ENCODE peak calls at places on chromosomes 12 and 14, in ten cellular contexts. E is foreskin melanocyte; Z is activated CD4-positive, alpha-beta T cell treated with anti-CD3 and anti-CD28 coated beads, Interleukin-2, amount 50 U/mL, for 1 hour; Q is stimulated activated CD8-positive, alpha-beta memory T cell treated with anti-CD3 and anti-CD28 coated beads, Interleukin-2, amount 100 ng/mL, for 1 hour; O is germinal center; I is stomach; M is transverse colon; S is GM03348; K is left kidney; U is neural crest cell. H is an unnamed sample.
A peak's percentile ranks its signal among the peaks of the same experiment; 100 is the strongest.

GRCh38 chr14:62378057-62378456 is 615.8 kb downstream of the SNAPC1 start:
- DNase-seq in E (no peak), Z (no peak), Q (no peak), O (no peak), I (no peak), M (no peak), S (no peak), K (no peak), U (no peak), H (no peak)

GRCh38 chr14:52080171-52080800 is 11.4 kb upstream of the NID2 start:
- DNase-seq in E (no peak), Z (no peak), Q (no peak), O (no peak), I (no peak), M (no peak), S (no peak), K (peak; percentile 48), U (no peak), H (no peak)

GRCh38 chr12:47218191-47218654 is 138.5 kb upstream of the AMIGO2 start:
- DNase-seq in E (no peak), Z (peak; percentile 43), Q (no peak), O (no peak), I (no peak), M (no peak), S (no peak), K (no peak), U (no peak), H (no peak)

GRCh38 chr12:2172040-2172439 is 119.3 kb downstream of the CACNA1C start:
- DNase-seq in E (no peak), Z (no peak), Q (no peak), O (no peak), I (no peak), M (no peak), S (no peak), K (peak; percentile 62), U (no peak), H (no peak)

GRCh38 chr12:18483723-18484325 is 222.5 kb downstream of the PIK3C2G start:
- DNase-seq in E (no peak), Z (no peak), Q (no peak), O (no peak), I (no peak), M (no peak), S (no peak), K (peak; percentile 67), U (no peak), H (no peak)

GRCh38 chr14:92122351-92122677 is 545 bp downstream of the CPSF2 start:
- DNase-seq in E (peak; percentile 30), Z (peak; percentile 12), Q (no peak), O (peak; percentile 11), I (no peak), M (peak; percentile 23), S (peak; percentile 43), K (peak; percentile 84), U (no peak), H (peak; percentile 33)

GRCh38 chr12:122111070-122111750 is 32.7 kb downstream of the MLXIP start:
- DNase-seq in E (no peak), Z (no peak), Q (no peak), O (no peak), I (no peak), M (peak; percentile 71), S (no peak), K (peak; percentile 44), U (no peak), H (no peak)

GRCh38 chr12:25590021-25590721 is 37.1 kb upstream of the LMNTD1 start:
- DNase-seq in E (no peak), Z (no peak), Q (peak; percentile 6), O (no peak), I (no peak), M (no peak), S (no peak), K (no peak), U (no peak), H (no peak)

H was measured in CD4-positive, CD25-positive, alpha-beta regulatory T cell.